ENCODE peak calls at places on chromosomes 11 and 22, in six cellular contexts. A is NCI-H2081; O is activated T-helper 1 cell treated with anti-CD3 and anti-CD28 coated beads, Interleukin-12 subunit alpha, Interleukin-12 subunit beta, Interleukin-2, Interleukin-4 antibody, amounts not matched to agents 30 ng/mL and 10 ng/mL and 1 ng/mL, durations not matched to agents 14 hours and 24 hours and 36 hours; H is iPS-NIHi11; U is activated gamma-delta T cell; N is hippocampal formation. E is an unnamed sample.

GRCh38 chr11:10263929-10264328 is 30.1 kb downstream of the SBF2 start:
- DNase-seq in A (no peak), O (no peak), H (no peak), U (no peak), N (no peak), E (no peak)

GRCh38 chr22:26828311-26828710 is 170.9 kb downstream of the MIAT start:
- DNase-seq in A (no peak), O (no peak), H (no peak), U (no peak), N (no peak), E (no peak)

GRCh38 chr11:89249196-89249595 is 71.5 kb downstream of the TYR start:
- DNase-seq in A (no peak), O (no peak), H (no peak), U (no peak), N (no peak), E (no peak)

GRCh38 chr11:68659158-68659921 is 25.0 kb upstream of the GAL start:
- DNase-seq in A (peak), O (no peak), H (peak), U (no peak), N (no peak), E (peak)

GRCh38 chr11:10680956-10681487 is 12.5 kb downstream of the IRAG1 start:
- DNase-seq in A (no peak), O (no peak), H (no peak), U (no peak), N (no peak), E (no peak)

GRCh38 chr11:102664001-102664752 is 39.0 kb upstream of the MMP20 start:
- DNase-seq in A (no peak), O (no peak), H (peak), U (no peak), N (no peak), E (peak)

GRCh38 chr11:69125861-69126260 is 29.9 kb upstream of the SMIM38 start:
- DNase-seq in A (no peak), O (no peak), H (no peak), U (no peak), N (no peak), E (no peak)

GRCh38 chr11:69134957-69135356 is 20.8 kb upstream of the SMIM38 start:
- DNase-seq in A (no peak), O (no peak), H (no peak), U (no peak), N (no peak), E (no peak)

GRCh38 chr11:20031155-20032001 is 128.9 kb downstream of the DBX1 start:
- DNase-seq in A (no peak), O (no peak), H (peak), U (no peak), N (no peak), E (no peak)

GRCh38 chr22:45758603-45759002 is 87.0 kb downstream of the ATXN10 start:
- DNase-seq in A (no peak), O (no peak), H (no peak), U (no peak), N (no peak), E (no peak)

GRCh38 chr11:84871116-84871515 is 756.0 kb downstream of the DLG2 start:
- DNase-seq in A (no peak), O (no peak), H (no peak), U (no peak), N (no peak), E (no peak)

GRCh38 chr11:83566948-83567347 is 280.8 kb upstream of the CCDC90B start:
- DNase-seq in A (no peak), O (no peak), H (no peak), U (no peak), N (no peak), E (no peak)

GRCh38 chr22:40300884-40301672 is 45.2 kb upstream of the ADSL start:
- DNase-seq in A (no peak), O (no peak), H (no peak), U (no peak), N (no peak), E (no peak)

GRCh38 chr22:49692499-49693225 is 135.0 kb downstream of the BRD1 start:
- DNase-seq in A (no peak), O (no peak), H (no peak), U (no peak), N (no peak), E (no peak)

E was measured in lung microvascular endothelial cell.